ENCODE peak calls at places on chromosome 16, in four cellular contexts. One of them, this sample, is unnamed.
A peak's percentile ranks its signal among the peaks of the same experiment; 100 is the strongest.

GRCh38 chr16:82639263-82639662 is 12.5 kb downstream of the CDH13 start:
- DNase-seq in neural progenitor cell: no peak
- DNase-seq in lung: no peak
- DNase-seq in colonic mucosa: no peak
- DNase-seq in this sample: no peak

GRCh38 chr16:35639233-35640205 is 2180.1 kb downstream of the TP53TG3F start:
- DNase-seq in lung: no peak
- DNase-seq in neural progenitor cell: no peak
- DNase-seq in colonic mucosa: no peak
- DNase-seq in this sample: no peak

GRCh38 chr16:919658-920631 is 50.8 kb downstream of the LMF1 start:
- DNase-seq in lung: no peak
- DNase-seq in neural progenitor cell: no peak
- DNase-seq in colonic mucosa: no peak
- DNase-seq in this sample: peak; percentile 0

GRCh38 chr16:62869837-62870236 is 833.6 kb upstream of the CDH8 start:
- DNase-seq in lung: no peak
- DNase-seq in colonic mucosa: no peak
- DNase-seq in neural progenitor cell: no peak
- DNase-seq in this sample: no peak

GRCh38 chr16:1458336-1458976 is 14.1 kb upstream of the CCDC154 start:
- DNase-seq in colonic mucosa: no peak
- DNase-seq in lung: no peak
- DNase-seq in neural progenitor cell: no peak
- DNase-seq in this sample: no peak

GRCh38 chr16:83967838-83968482 is at the start of gene NECAB2:
- DNase-seq in lung: no peak
- DNase-seq in neural progenitor cell: peak; percentile 78
- DNase-seq in colonic mucosa: no peak
- DNase-seq in this sample: no peak

GRCh38 chr16:52090080-52090479 is 456.9 kb downstream of the TOX3 start:
- DNase-seq in colonic mucosa: no peak
- DNase-seq in lung: no peak
- DNase-seq in neural progenitor cell: no peak
- DNase-seq in this sample: no peak

GRCh38 chr16:81796035-81796434 is 16.9 kb downstream of the PLCG2 start:
- DNase-seq in colonic mucosa: no peak
- DNase-seq in lung: no peak
- DNase-seq in neural progenitor cell: no peak
- DNase-seq in this sample: no peak

GRCh38 chr16:17370233-17371013 is 100.3 kb downstream of the XYLT1 start:
- DNase-seq in neural progenitor cell: no peak
- DNase-seq in colonic mucosa: no peak
- DNase-seq in lung: no peak
- DNase-seq in this sample: no peak

GRCh38 chr16:29230671-29231091 is 175.8 kb downstream of the NPIPB11 start:
- DNase-seq in colonic mucosa: no peak
- DNase-seq in lung: no peak
- DNase-seq in neural progenitor cell: peak; percentile 66
- DNase-seq in this sample: no peak

GRCh38 chr16:2150418-2151187 is 2.2 kb downstream of the RAB26 start:
- DNase-seq in neural progenitor cell: peak; percentile 44
- DNase-seq in lung: no peak
- DNase-seq in colonic mucosa: peak; percentile 68
- DNase-seq in this sample: no peak

GRCh38 chr16:53358884-53359283 is 75.4 kb upstream of the RBL2 start:
- DNase-seq in lung: no peak
- DNase-seq in neural progenitor cell: no peak
- DNase-seq in colonic mucosa: no peak
- DNase-seq in this sample: no peak

GRCh38 chr16:49645263-49645662 is 210.6 kb downstream of the ZNF423 start:
- DNase-seq in colonic mucosa: no peak
- DNase-seq in neural progenitor cell: no peak
- DNase-seq in lung: no peak
- DNase-seq in this sample: no peak

GRCh38 chr16:49640606-49641005 is 215.3 kb downstream of the ZNF423 start:
- DNase-seq in neural progenitor cell: no peak
- DNase-seq in colonic mucosa: no peak
- DNase-seq in lung: no peak
- DNase-seq in this sample: no peak

GRCh38 chr16:49643429-49644142 is 212.3 kb downstream of the ZNF423 start:
- DNase-seq in lung: no peak
- DNase-seq in colonic mucosa: no peak
- DNase-seq in neural progenitor cell: no peak
- DNase-seq in this sample: peak; percentile 62

GRCh38 chr16:49641250-49641649 is 214.7 kb downstream of the ZNF423 start:
- DNase-seq in neural progenitor cell: no peak
- DNase-seq in lung: no peak
- DNase-seq in colonic mucosa: no peak
- DNase-seq in this sample: no peak

DNA sequence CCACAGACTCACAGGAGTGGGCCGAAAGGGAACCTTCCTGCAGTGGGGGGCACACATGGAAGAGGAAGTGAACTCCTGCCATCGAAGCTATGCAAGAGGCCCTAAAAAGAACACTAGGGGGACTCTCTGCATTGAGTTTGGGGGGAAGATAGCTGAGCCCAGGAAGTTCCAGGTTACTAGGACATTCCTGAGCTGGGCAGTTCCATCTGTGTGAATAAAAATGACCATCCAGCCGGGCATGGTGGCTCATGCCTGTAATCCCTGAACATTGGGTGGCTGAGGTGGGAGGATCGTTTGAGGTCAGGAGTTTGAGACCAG is 211.8 kb downstream of the ZNF423 start:
- DNase-seq in neural progenitor cell: peak; percentile 21
- DNase-seq in colonic mucosa: no peak
- DNase-seq in lung: no peak
- DNase-seq in this sample: no peak
- TF ChIP-seq CTCF in neural progenitor cell: peak; percentile 33
- TF ChIP-seq CTCF in colonic mucosa: no peak
- TF ChIP-seq CTCF in lung: no peak
- TF ChIP-seq CTCF in this sample: peak; percentile 43

DNA sequence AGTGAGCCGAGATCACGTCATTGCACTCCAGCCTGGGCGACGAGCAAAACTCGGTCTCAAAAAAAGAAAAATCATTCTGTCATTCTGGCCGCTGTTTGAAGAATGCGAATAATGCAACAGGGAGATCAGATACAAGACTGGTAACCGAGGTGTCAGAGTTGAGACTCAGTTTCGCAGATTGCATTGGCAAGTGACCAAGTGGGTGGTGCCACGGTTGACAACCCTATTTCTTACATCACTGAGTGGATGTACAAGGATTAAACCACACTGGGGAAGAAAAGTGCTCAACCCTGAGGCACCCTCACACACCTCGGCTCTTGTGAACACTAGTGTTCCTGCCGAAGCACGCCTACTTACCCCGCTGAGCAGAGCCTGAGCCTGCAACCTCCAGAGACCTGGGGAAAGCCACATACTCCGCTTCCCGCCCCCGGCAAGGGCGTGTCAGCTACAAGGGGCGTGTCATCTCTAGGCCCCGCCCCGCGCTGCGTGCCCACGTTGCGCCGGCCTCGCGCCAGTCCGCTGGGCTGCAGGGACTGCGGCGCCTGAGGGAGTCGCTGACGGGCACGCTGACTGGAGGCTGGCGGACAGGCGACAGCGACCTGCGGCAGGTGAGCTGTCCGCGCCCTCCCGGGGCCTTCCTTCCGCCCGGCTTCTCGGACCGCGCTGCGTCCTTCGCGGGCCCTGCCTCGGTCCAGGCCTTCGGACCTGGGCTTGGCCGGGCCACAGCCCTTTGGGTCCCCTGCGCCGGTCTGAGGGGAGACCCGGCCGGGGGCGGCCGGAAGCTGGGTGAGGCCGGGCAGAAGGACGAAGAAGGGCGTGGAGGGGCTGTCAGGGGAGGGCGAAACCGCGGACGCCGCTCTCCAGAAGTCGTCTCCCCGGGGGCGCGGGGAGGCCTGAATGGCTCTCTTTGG is at the start of gene HMOX2:
- DNase-seq in lung: peak; percentile 91
- DNase-seq in neural progenitor cell: peak; percentile 94
- DNase-seq in colonic mucosa: peak; percentile 96
- DNase-seq in this sample: peak; percentile 77
- TF ChIP-seq CTCF in lung: no peak
- TF ChIP-seq CTCF in neural progenitor cell: peak; percentile 36
- TF ChIP-seq CTCF in colonic mucosa: no peak
- TF ChIP-seq CTCF in this sample: peak; percentile 30

GRCh38 chr16:3482659-3483241 is 12.5 kb downstream of the C16orf90 start:
- DNase-seq in neural progenitor cell: no peak
- DNase-seq in lung: no peak
- DNase-seq in colonic mucosa: no peak
- DNase-seq in this sample: no peak
- TF ChIP-seq CTCF in neural progenitor cell: no peak
- TF ChIP-seq CTCF in lung: no peak
- TF ChIP-seq CTCF in colonic mucosa: no peak
- TF ChIP-seq CTCF in this sample: no peak

GRCh38 chr16:4765511-4766474 is 1.2 kb downstream of the ZNF500 start:
- DNase-seq in neural progenitor cell: no peak
- DNase-seq in lung: no peak
- DNase-seq in colonic mucosa: no peak
- DNase-seq in this sample: no peak

GRCh38 chr16:4768549-4769305 is 1.8 kb upstream of the ZNF500 start:
- DNase-seq in neural progenitor cell: peak; percentile 98
- DNase-seq in colonic mucosa: peak; percentile 99
- DNase-seq in lung: peak; percentile 98
- DNase-seq in this sample: peak; percentile 77

GRCh38 chr16:4769306-4769638 is 2.3 kb upstream of the ZNF500 start:
- DNase-seq in colonic mucosa: peak; percentile 37
- DNase-seq in neural progenitor cell: no peak
- DNase-seq in lung: no peak
- DNase-seq in this sample: no peak

GRCh38 chr16:4767872-4768548 is 1.0 kb upstream of the ZNF500 start:
- DNase-seq in lung: no peak
- DNase-seq in neural progenitor cell: no peak
- DNase-seq in colonic mucosa: peak; percentile 38
- DNase-seq in this sample: no peak

GRCh38 chr16:4766875-4767628 is at the start of gene ZNF500:
- DNase-seq in lung: peak; percentile 98
- DNase-seq in colonic mucosa: peak; percentile 99
- DNase-seq in neural progenitor cell: peak; percentile 99
- DNase-seq in this sample: peak; percentile 85
- TF ChIP-seq CTCF in lung: no peak
- TF ChIP-seq CTCF in colonic mucosa: no peak
- TF ChIP-seq CTCF in neural progenitor cell: no peak
- TF ChIP-seq CTCF in this sample: no peak

DNA sequence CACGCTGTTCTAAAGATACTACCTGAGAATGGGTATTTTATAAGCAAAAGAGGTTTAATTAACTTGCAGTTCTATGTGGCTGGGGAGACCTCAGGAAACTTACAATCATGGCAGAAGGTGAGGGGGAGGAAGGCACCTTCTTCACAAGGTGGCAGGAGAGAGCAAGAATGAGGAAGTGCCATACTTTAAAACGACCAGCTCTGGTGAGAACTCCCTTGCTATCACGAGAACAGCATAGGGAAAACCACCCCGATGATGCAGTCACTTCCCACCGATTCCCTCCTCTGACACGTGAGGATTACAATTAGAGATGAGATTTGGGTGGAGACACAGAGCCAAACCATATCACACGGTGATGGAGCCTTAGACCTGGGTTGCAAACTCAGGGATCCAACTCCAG is 317.5 kb upstream of the EEF2KMT start:
- DNase-seq in lung: no peak
- DNase-seq in colonic mucosa: no peak
- DNase-seq in neural progenitor cell: peak; percentile 37
- DNase-seq in this sample: no peak
- TF ChIP-seq CTCF in lung: no peak
- TF ChIP-seq CTCF in colonic mucosa: no peak
- TF ChIP-seq CTCF in neural progenitor cell: peak; percentile 42
- TF ChIP-seq CTCF in this sample: no peak

GRCh38 chr16:30401768-30402425 is 5.5 kb upstream of the ZNF771 start:
- DNase-seq in lung: no peak
- DNase-seq in neural progenitor cell: no peak
- DNase-seq in colonic mucosa: no peak
- DNase-seq in this sample: no peak

GRCh38 chr16:30409125-30410060 is 2.0 kb downstream of the ZNF771 start:
- DNase-seq in neural progenitor cell: peak; percentile 92
- DNase-seq in lung: peak; percentile 92
- DNase-seq in colonic mucosa: peak; percentile 98
- DNase-seq in this sample: peak; percentile 61

GRCh38 chr16:30407794-30408534 is 558 bp downstream of the ZNF771 start:
- DNase-seq in colonic mucosa: no peak
- DNase-seq in lung: no peak
- DNase-seq in neural progenitor cell: peak; percentile 56
- DNase-seq in this sample: no peak

GRCh38 chr16:30406911-30407793 is at the start of gene ZNF771:
- DNase-seq in lung: peak; percentile 93
- DNase-seq in colonic mucosa: peak; percentile 97
- DNase-seq in neural progenitor cell: peak; percentile 95
- DNase-seq in this sample: peak; percentile 64
- TF ChIP-seq CTCF in lung: no peak
- TF ChIP-seq CTCF in colonic mucosa: no peak
- TF ChIP-seq CTCF in neural progenitor cell: no peak
- TF ChIP-seq CTCF in this sample: no peak

GRCh38 chr16:77194295-77195231 is 3.6 kb downstream of the MON1B start:
- DNase-seq in neural progenitor cell: no peak
- DNase-seq in colonic mucosa: no peak
- DNase-seq in lung: no peak
- DNase-seq in this sample: no peak

GRCh38 chr16:77190190-77190477 is 856 bp upstream of the MON1B start:
- DNase-seq in neural progenitor cell: no peak
- DNase-seq in colonic mucosa: no peak
- DNase-seq in lung: no peak
- DNase-seq in this sample: no peak

GRCh38 chr16:77191259-77191969 is 424 bp downstream of the MON1B start:
- DNase-seq in colonic mucosa: peak; percentile 31
- DNase-seq in neural progenitor cell: peak; percentile 37
- DNase-seq in lung: peak; percentile 46
- DNase-seq in this sample: no peak

GRCh38 chr16:77193377-77193776 is 2.4 kb downstream of the MON1B start:
- DNase-seq in colonic mucosa: no peak
- DNase-seq in neural progenitor cell: no peak
- DNase-seq in lung: no peak
- DNase-seq in this sample: no peak

DNA sequence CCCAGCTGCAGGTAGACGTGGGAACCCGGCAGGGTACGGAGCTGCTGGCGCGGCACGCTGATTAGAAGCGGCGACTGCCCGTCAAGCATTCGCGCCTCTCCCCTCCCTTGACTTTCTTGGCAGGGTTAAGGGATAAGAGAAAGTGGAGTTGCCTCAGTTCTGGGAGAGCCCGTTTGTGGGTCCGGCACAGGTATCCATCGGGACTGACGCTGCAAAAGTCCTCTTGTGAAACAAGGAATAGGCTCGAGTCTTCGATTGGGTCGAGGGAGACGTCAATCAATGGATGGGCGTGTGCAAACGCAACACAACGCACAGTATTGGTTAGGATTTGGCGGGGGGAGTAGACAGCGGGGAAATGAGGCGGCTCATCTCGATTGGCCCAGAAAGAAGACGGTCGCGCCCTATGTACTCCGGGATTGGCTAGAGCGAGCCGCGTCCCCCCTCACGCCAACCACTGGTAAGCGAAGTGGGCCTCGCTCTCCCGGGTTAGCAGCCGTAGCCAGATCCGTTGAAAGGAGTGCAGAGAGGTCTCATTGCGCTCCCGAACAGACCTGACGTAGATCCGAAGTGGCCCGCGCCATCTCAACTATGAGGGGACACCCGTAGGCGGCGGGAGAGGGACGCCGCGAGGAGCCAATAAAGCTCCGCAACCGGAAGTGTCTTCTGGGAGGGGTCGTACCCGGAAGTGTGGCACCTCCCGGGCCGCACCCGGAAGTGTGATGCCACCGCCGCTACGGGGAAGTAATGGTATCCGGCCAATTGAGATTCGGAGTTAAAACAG is at the start of gene MON1B:
- DNase-seq in neural progenitor cell: peak; percentile 98
- DNase-seq in lung: peak; percentile 98
- DNase-seq in colonic mucosa: peak; percentile 97
- DNase-seq in this sample: peak; percentile 98
- TF ChIP-seq CTCF in neural progenitor cell: no peak
- TF ChIP-seq CTCF in lung: no peak
- TF ChIP-seq CTCF in colonic mucosa: no peak
- TF ChIP-seq CTCF in this sample: no peak